ENCODE peak calls at places on chromosomes 6 and 20, in four cellular contexts. One of them, this sample, is unnamed.

GRCh38 chr6:154341876-154342275 is 14.7 kb downstream of the IPCEF1 start:
- DNase-seq in tibial artery: no peak
- DNase-seq in HTR-8/SVneo: peak
- DNase-seq in H7: no peak
- DNase-seq in this sample: peak

GRCh38 chr6:118387921-118388701 is 160.0 kb upstream of the PLN start:
- DNase-seq in tibial artery: no peak
- DNase-seq in HTR-8/SVneo: peak
- DNase-seq in H7: no peak
- DNase-seq in this sample: peak

GRCh38 chr6:166586424-166587156 is at the start of gene RAMACL:
- DNase-seq in tibial artery: no peak
- DNase-seq in HTR-8/SVneo: no peak
- DNase-seq in H7: peak
- DNase-seq in this sample: no peak

GRCh38 chr6:131966443-131966842 is 15.3 kb upstream of the CCN2 start:
- DNase-seq in tibial artery: no peak
- DNase-seq in HTR-8/SVneo: no peak
- DNase-seq in H7: no peak
- DNase-seq in this sample: peak

GRCh38 chr20:37053230-37053950 is 42.4 kb downstream of the RBL1 start:
- DNase-seq in tibial artery: no peak
- DNase-seq in HTR-8/SVneo: no peak
- DNase-seq in H7: no peak
- DNase-seq in this sample: peak

GRCh38 chr6:39530201-39530759 is 194.9 kb downstream of the KIF6 start:
- DNase-seq in tibial artery: no peak
- DNase-seq in HTR-8/SVneo: no peak
- DNase-seq in H7: no peak
- DNase-seq in this sample: no peak

GRCh38 chr6:53814353-53814752 is 19.5 kb downstream of the LRRC1 start:
- DNase-seq in tibial artery: no peak
- DNase-seq in HTR-8/SVneo: no peak
- DNase-seq in H7: no peak
- DNase-seq in this sample: no peak

GRCh38 chr6:118808794-118809668 is 84.9 kb upstream of the ASF1A start:
- DNase-seq in tibial artery: no peak
- DNase-seq in HTR-8/SVneo: no peak
- DNase-seq in H7: no peak
- DNase-seq in this sample: no peak

GRCh38 chr6:169035381-169036280 is 218.0 kb downstream of the THBS2 start:
- DNase-seq in tibial artery: no peak
- DNase-seq in HTR-8/SVneo: no peak
- DNase-seq in H7: no peak
- DNase-seq in this sample: peak

GRCh38 chr20:56522311-56522710 is 2.2 kb upstream of the FAM209A start:
- DNase-seq in tibial artery: peak
- DNase-seq in HTR-8/SVneo: no peak
- DNase-seq in H7: no peak
- DNase-seq in this sample: no peak

GRCh38 chr6:159874475-159874874 is 16.3 kb upstream of the MAS1 start:
- DNase-seq in tibial artery: peak
- DNase-seq in HTR-8/SVneo: no peak
- DNase-seq in H7: no peak
- DNase-seq in this sample: peak

GRCh38 chr6:148323344-148323743 is 19.3 kb upstream of the SASH1 start:
- DNase-seq in tibial artery: no peak
- DNase-seq in HTR-8/SVneo: no peak
- DNase-seq in H7: no peak
- DNase-seq in this sample: peak

GRCh38 chr6:47787620-47788497 is 6.0 kb downstream of the OPN5 start:
- DNase-seq in tibial artery: no peak
- DNase-seq in HTR-8/SVneo: peak
- DNase-seq in H7: peak
- DNase-seq in this sample: peak

GRCh38 chr6:56890066-56890465 is 64.8 kb upstream of the BEND6 start:
- DNase-seq in tibial artery: no peak
- DNase-seq in HTR-8/SVneo: no peak
- DNase-seq in H7: no peak
- DNase-seq in this sample: no peak

GRCh38 chr6:160256445-160256844 is 2.2 kb downstream of the SLC22A2 start:
- DNase-seq in tibial artery: no peak
- DNase-seq in HTR-8/SVneo: no peak
- DNase-seq in H7: no peak
- DNase-seq in this sample: no peak

GRCh38 chr6:166778776-166779175 is 151.7 kb upstream of the RPS6KA2 start:
- DNase-seq in tibial artery: no peak
- DNase-seq in HTR-8/SVneo: no peak
- DNase-seq in H7: no peak
- DNase-seq in this sample: no peak

GRCh38 chr6:5657684-5658429 is 348.9 kb downstream of the NRN1 start:
- DNase-seq in tibial artery: no peak
- DNase-seq in HTR-8/SVneo: no peak
- DNase-seq in H7: no peak
- DNase-seq in this sample: peak